ENCODE peak calls at places on chromosomes 13 and 19, in four cellular contexts. L is GM12878, S is IMR-90, C is endothelial cell of umbilical vein. Z is an unnamed sample.

GRCh38 chr13:31092631-31093030 is 69.1 kb downstream of the HSPH1 start:
- DNase-seq in L (no peak), S (no peak), C (no peak), Z (no peak)

GRCh38 chr19:29528350-29528945 is 2.7 kb downstream of the VSTM2B start:
- DNase-seq in L (peak), S (peak), C (peak), Z (peak)

GRCh38 chr19:16228637-16229321 is 31.1 kb downstream of the AP1M1 start:
- DNase-seq in L (no peak), S (no peak), C (no peak), Z (no peak)

GRCh38 chr19:42280761-42281174 is 11.7 kb downstream of the CIC start:
- DNase-seq in L (no peak), S (peak), C (peak), Z (peak)

GRCh38 chr19:40005670-40006272 is 8.9 kb downstream of the ZNF546 start:
- DNase-seq in L (no peak), S (no peak), C (no peak), Z (peak)

GRCh38 chr13:21825801-21826200 is 154.9 kb downstream of the FGF9 start:
- DNase-seq in L (no peak), S (peak), C (no peak), Z (no peak)

GRCh38 chr13:26502826-26503225 is 54.7 kb upstream of the WASF3 start:
- DNase-seq in L (no peak), S (peak), C (peak), Z (no peak)

GRCh38 chr13:113357529-113357928 is 6.4 kb downstream of the GRTP1 start:
- DNase-seq in L (no peak), S (peak), C (no peak), Z (no peak)

GRCh38 chr13:32432856-32433255 is 4.9 kb upstream of the N4BP2L1 start:
- DNase-seq in L (no peak), S (no peak), C (no peak), Z (no peak)

GRCh38 chr13:95784891-95785290 is 108.0 kb downstream of the DNAJC3 start:
- DNase-seq in L (no peak), S (peak), C (no peak), Z (no peak)

GRCh38 chr13:113023217-113023597 is 54.2 kb downstream of the MCF2L start:
- DNase-seq in L (no peak), S (no peak), C (peak), Z (no peak)

GRCh38 chr19:48812094-48812929 is 1.5 kb upstream of the BCAT2 start:
- DNase-seq in L (no peak), S (peak), C (peak), Z (peak)

GRCh38 chr13:65605386-65605785 is 1624.8 kb downstream of the PCDH9 start:
- DNase-seq in L (no peak), S (peak), C (no peak), Z (no peak)

GRCh38 chr13:30690282-30691188 is 44.8 kb upstream of the ALOX5AP start:
- DNase-seq in L (no peak), S (peak), C (no peak), Z (no peak)

GRCh38 chr13:29515372-29515771 is 80.1 kb downstream of the SLC7A1 start:
- DNase-seq in L (no peak), S (no peak), C (peak), Z (no peak)

GRCh38 chr13:33932765-33933406 is 114.9 kb downstream of the RFC3 start:
- DNase-seq in L (no peak), S (peak), C (no peak), Z (no peak)

GRCh38 chr13:113297370-113297871 is 382 bp downstream of the LAMP1 start:
- DNase-seq in L (no peak), S (no peak), C (peak), Z (peak)

GRCh38 chr13:48236528-48237353 is 3.7 kb downstream of the ITM2B start:
- DNase-seq in L (no peak), S (no peak), C (peak), Z (no peak)

DNA sequence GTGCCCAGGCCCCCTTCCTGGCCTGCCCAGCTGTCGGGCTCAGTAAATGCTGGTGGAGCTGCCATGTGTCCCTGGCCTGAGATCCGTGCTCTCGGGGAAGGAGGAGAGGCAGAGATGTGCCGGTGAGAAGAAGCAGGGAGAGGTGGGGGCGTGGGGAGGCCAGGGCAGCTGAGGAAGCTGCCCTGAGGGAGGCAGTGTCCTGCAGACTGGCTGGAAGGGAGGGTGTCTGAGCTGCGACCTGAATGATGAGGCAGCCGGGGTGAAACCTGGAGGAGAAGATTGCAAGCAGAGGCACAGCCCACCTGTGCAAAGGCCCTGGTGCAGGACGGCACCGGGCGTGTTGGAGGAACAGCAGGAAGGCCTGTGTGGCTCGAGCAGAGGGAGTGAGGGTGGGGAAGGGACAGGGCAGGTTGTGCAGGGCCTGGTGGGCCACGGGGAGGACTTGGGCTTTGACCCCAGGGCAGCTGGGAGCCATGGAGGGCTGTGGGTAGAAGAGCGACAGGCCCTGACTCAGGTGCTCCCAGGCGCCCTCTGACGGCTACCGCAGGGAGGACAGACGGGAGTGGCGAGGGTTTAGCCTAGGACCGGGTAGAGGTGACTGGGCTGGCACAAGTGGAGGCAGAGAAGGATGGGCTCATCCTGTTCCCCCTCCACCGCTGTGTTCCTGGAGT is 14.0 kb upstream of the CELF5 start:
- DNase-seq in L (no peak), S (no peak), C (peak), Z (peak)
- TF ChIP-seq FOS in L (no peak), S (no peak), C (no peak), Z (no peak)

DNA sequence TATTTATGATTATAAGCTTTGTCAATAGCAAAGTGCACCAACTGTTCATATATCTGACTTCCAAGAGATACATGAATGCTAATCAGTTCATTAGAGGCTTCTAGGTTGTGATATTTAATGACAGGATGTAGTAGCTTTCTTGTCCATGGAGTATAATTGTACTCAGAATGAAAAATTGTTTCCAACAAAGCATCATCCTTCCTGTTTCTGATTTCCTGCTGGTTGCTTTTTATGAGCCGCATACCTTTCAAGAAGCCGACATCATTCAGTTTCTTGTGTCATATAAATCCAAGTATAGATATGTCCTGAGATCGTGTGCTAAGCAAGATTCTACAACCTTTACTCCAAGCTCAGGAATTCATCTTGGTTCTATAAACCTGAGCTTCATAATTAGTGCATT is 326.6 kb downstream of the DIAPH3 start:
- DNase-seq in L (no peak), S (no peak), C (no peak), Z (no peak)
- TF ChIP-seq FOS in L (no peak), S (no peak), C (no peak), Z (no peak)

DNA sequence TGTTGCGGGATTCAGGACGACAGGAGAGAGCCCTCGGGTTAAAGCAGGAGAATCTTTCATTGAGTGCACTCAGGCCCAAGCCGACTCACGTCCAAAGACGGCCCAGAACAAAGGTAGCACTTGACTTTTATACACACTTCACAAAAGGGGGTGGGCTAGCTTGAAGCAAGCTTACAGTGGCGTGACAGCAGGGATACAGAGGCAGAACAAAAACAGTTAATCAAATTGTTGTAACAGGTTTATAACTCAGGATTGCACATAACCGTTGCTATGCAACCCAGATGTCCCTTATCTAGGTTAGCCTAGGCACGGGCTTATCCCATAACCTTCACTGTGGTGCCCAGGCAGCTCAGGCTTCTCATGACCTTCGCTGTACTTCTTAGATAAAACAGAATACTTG is 2.0 kb downstream of the MED25 start:
- DNase-seq in L (no peak), S (no peak), C (no peak), Z (no peak)
- TF ChIP-seq FOS in L (no peak), S (no peak), C (no peak), Z (no peak)

GRCh38 chr13:106038752-106039151 is 496.7 kb downstream of the EFNB2 start:
- DNase-seq in L (no peak), S (peak), C (no peak), Z (no peak)
- TF ChIP-seq FOS in L (no peak), S (peak), C (no peak), Z (no peak)

GRCh38 chr13:111654531-111654930 is 334.1 kb downstream of the TEX29 start:
- DNase-seq in L (no peak), S (no peak), C (no peak), Z (no peak)
- TF ChIP-seq FOS in L (no peak), S (no peak), C (no peak), Z (no peak)

GRCh38 chr19:10646781-10647180 is 7.4 kb upstream of the ILF3 start:
- DNase-seq in L (no peak), S (no peak), C (no peak), Z (no peak)

GRCh38 chr19:10643968-10644290 is 10.2 kb upstream of the ILF3 start:
- DNase-seq in L (no peak), S (no peak), C (peak), Z (peak)

GRCh38 chr19:10643166-10643967 is 10.8 kb upstream of the ILF3 start:
- DNase-seq in L (no peak), S (no peak), C (no peak), Z (no peak)

GRCh38 chr19:10642473-10642872 is 11.7 kb upstream of the ILF3 start:
- DNase-seq in L (no peak), S (no peak), C (no peak), Z (peak)

GRCh38 chr19:10644351-10645007 is 9.7 kb upstream of the ILF3 start:
- DNase-seq in L (no peak), S (peak), C (peak), Z (peak)
- TF ChIP-seq FOS in L (no peak), S (no peak), C (no peak), Z (no peak)

DNA sequence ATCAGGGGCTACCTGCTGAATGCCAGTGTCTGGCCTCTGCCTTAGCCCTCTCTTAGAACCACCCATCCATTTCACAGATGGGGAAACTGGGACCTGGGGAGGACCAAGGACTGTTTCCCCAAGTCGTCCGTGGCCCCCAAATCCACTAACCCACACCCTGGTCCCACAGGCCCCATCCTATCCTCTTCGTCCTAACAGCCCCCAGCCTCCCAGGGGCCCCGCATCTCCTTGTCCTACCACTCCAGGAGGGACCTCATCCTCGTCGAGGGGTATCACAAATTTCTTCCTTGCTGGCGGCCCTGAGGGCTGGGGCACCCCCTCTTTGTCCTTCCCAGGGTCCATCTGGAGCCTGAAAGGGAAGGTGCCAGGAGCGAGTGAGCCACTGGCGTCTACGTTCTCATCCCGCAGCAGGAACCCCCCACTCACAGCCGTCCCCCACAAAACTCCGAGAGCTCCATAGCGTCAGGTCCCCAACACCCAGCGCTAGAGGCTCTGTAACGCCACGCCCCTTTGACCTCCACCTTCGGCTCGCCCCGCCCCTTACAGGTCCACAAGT is 606 bp downstream of the ERCC1 start:
- DNase-seq in L (no peak), S (no peak), C (no peak), Z (no peak)
- TF ChIP-seq FOS in L (no peak), S (no peak), C (no peak), Z (no peak)

GRCh38 chr13:87274209-87274819 is 396.9 kb upstream of the SLITRK5 start:
- DNase-seq in L (no peak), S (peak), C (no peak), Z (peak)
- TF ChIP-seq FOS in L (no peak), S (no peak), C (no peak), Z (no peak)

GRCh38 chr19:43675906-43676305 is 5.9 kb upstream of the PLAUR start:
- DNase-seq in L (no peak), S (no peak), C (no peak), Z (no peak)
- TF ChIP-seq FOS in L (no peak), S (no peak), C (no peak), Z (no peak)

DNA sequence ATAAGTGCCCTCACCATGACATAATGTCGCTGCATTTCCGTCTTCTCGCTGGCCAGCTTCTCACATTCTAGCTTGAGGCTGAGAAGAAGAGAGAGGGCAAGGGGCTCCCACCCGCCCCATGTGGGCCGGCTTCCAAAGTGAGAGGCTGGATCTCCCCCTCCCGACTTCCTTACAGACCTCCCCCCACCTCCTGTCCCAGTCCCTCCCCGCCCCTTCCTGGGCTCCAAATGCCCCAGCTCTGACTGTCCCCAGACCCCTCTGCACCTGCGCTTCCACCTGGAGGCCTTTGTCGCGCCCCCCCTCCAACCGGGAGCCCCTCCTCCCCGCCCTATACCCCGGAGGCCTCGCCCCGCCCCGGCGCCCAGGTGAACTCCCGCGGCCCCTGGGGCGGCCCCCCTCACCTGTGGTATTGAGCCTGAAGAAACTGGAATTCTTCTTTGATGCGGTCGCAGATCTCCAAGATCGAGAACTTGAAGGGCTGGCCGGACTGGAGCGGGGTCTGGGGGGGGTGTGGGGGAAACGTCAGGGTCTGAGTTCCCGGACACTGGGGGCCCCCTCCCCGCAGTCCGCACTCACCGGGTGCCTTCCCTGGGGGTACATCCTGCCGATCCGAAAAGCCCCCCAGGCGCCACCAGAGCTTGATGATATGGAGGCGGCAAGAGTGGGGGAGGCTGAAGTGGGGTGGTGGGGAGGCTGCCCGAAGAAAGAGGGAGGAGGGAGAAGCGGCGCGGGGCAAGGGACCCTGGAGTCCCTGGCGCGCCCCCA is 593 bp downstream of the TLE2 start:
- DNase-seq in L (no peak), S (no peak), C (no peak), Z (peak)
- TF ChIP-seq FOS in L (no peak), S (no peak), C (no peak), Z (no peak)

Z was measured in K562.